ENCODE peak calls at places on chromosomes 5 and 9, in eight cellular contexts. C is cardiac fibroblast, H is fibroblast of pulmonary artery, O is Panc1, W is WTC11, E is transverse colon, B is heart right ventricle, D is neural crest cell. U is an unnamed sample.

GRCh38 chr9:33506626-33507370 is 17.3 kb upstream of the ANKRD18B start:
- DNase-seq in C (peak), H (peak), O (no peak), W (no peak), E (no peak), B (no peak), D (no peak), U (no peak)

GRCh38 chr9:107794259-107794658 is 304.7 kb upstream of the KLF4 start:
- DNase-seq in C (no peak), H (no peak), O (no peak), W (no peak), E (peak), B (no peak), D (no peak), U (no peak)

GRCh38 chr9:93582115-93582514 is 5.7 kb downstream of the PHF2 start:
- DNase-seq in C (no peak), H (no peak), O (no peak), W (no peak), E (peak), B (no peak), D (no peak), U (peak)

GRCh38 chr5:136018814-136019777 is 9.7 kb upstream of the TGFBI start:
- DNase-seq in C (peak), H (peak), O (no peak), W (no peak), E (peak), B (peak), D (no peak), U (peak)

GRCh38 chr5:83472508-83473343 is 1.2 kb downstream of the VCAN start:
- DNase-seq in C (peak), H (no peak), O (no peak), W (peak), E (peak), B (peak), D (peak), U (peak)

GRCh38 chr9:115207003-115207837 is 89.3 kb upstream of the TNC start:
- DNase-seq in C (no peak), H (no peak), O (no peak), W (no peak), E (no peak), B (no peak), D (no peak), U (no peak)

GRCh38 chr9:133534346-133535284 is at the start of gene ADAMTSL2:
- DNase-seq in C (peak), H (peak), O (no peak), W (peak), E (peak), B (peak), D (peak), U (no peak)

GRCh38 chr5:130135506-130135905 is 231.2 kb downstream of the CHSY3 start:
- DNase-seq in C (peak), H (peak), O (no peak), W (no peak), E (no peak), B (no peak), D (no peak), U (no peak)

GRCh38 chr9:135399000-135399649 is 80.5 kb upstream of the PPP1R26 start:
- DNase-seq in C (no peak), H (no peak), O (no peak), W (no peak), E (no peak), B (no peak), D (no peak), U (no peak)

GRCh38 chr5:138955013-138955660 is 80.0 kb upstream of the LRRTM2 start:
- DNase-seq in C (no peak), H (no peak), O (no peak), W (no peak), E (no peak), B (peak), D (no peak), U (no peak)

DNA sequence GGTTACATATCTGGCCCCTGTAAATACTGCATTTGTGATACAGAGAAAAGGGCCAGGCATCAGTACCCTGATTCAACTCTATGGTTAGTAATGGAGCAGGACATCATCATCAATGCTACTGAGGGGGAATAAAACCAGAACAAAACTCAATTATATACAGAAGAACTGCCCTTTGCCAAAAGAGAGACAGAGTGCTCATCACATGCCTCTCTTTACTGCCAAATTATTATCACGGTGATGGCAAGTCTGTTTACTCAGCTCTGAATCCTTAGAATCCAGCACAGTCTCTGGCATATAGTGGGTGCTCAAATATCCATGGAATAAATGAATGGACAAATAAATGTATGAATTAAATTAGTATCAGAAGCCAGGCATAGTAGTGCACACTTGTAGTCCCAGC is 130.2 kb downstream of the TTC39B start:
- DNase-seq in C (no peak), H (no peak), O (no peak), W (no peak), E (no peak), B (no peak), D (no peak), U (no peak)
- TF ChIP-seq CTCF in C (no peak), H (no peak), O (no peak), W (no peak), E (no peak), B (no peak), D (no peak), U (no peak)

GRCh38 chr5:125912028-125912427 is 511.2 kb upstream of the GRAMD2B start:
- DNase-seq in C (no peak), H (no peak), O (no peak), W (no peak), E (no peak), B (no peak), D (no peak), U (no peak)
- TF ChIP-seq CTCF in C (no peak), H (no peak), O (no peak), W (no peak), E (no peak), B (no peak), D (no peak), U (no peak)

GRCh38 chr5:41755705-41756104 is 114.5 kb downstream of the OXCT1 start:
- DNase-seq in C (no peak), H (no peak), O (no peak), W (no peak), E (no peak), B (no peak), D (no peak), U (no peak)

GRCh38 chr5:41751867-41752266 is 118.4 kb downstream of the OXCT1 start:
- DNase-seq in C (no peak), H (no peak), O (no peak), W (no peak), E (no peak), B (no peak), D (no peak), U (no peak)

GRCh38 chr5:41754857-41755256 is 115.4 kb downstream of the OXCT1 start:
- DNase-seq in C (peak), H (no peak), O (no peak), W (no peak), E (no peak), B (no peak), D (no peak), U (no peak)
- TF ChIP-seq CTCF in C (no peak), H (no peak), O (peak), W (no peak), E (peak), B (no peak), D (peak), U (peak)

DNA sequence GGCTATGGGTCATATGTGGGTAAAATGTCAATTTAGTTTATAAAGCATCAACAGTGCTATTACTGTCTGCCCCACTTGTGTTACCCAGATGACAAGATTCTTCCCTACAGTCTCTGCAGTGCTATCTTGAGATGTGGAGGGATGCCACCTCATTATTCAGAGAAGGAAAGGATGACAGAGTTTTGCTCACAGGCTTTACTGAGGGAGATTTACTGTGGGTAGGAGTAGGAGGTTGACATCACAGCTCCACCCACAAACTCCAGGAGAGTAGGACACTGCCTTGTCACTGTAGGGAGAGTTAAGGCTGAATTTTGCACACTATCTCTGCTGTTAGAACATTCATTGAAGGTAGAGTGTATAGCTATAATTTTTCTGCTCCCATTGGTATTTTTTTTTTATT is 359.2 kb downstream of the HTR1A start:
- DNase-seq in C (no peak), H (no peak), O (no peak), W (no peak), E (no peak), B (no peak), D (no peak), U (no peak)
- TF ChIP-seq CTCF in C (no peak), H (no peak), O (no peak), W (no peak), E (no peak), B (no peak), D (no peak), U (no peak)

DNA sequence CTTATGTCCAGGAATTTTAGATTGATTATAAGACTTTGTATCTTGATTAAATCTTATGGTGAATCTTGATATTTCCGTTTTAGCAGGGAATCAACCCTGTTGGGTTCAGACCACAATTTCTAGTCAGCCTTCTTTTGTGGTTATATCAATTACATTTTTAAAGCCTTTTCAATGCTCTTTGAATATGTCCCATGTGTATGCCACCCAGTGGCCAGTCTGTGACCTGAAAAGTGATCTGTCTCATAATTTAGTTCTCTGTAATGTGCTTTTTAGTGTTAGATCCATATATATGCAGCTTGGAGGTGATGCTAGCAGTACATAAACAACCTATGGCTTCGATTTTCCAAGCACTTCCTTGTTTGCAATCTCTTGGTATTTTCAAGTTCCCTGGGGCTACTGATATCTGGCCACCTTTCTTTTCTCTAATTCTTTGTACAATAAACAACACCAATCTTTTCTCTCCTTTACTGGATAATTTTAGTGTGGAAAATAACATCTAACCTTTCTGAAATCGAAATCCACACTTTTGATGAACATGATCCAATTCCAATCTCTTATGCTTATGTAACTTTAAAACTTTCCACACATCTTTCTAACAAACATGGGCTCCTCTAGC is 28.8 kb downstream of the PDE8B start:
- DNase-seq in C (peak), H (peak), O (no peak), W (no peak), E (no peak), B (no peak), D (no peak), U (no peak)
- TF ChIP-seq CTCF in C (peak), H (peak), O (peak), W (no peak), E (no peak), B (peak), D (peak), U (peak)

GRCh38 chr5:94849821-94850736 is 231.6 kb downstream of the SLF1 start:
- DNase-seq in C (peak), H (peak), O (no peak), W (no peak), E (no peak), B (no peak), D (no peak), U (no peak)
- TF ChIP-seq CTCF in C (peak), H (peak), O (peak), W (peak), E (peak), B (peak), D (peak), U (peak)

GRCh38 chr9:38380230-38380871 is 12.2 kb upstream of the ALDH1B1 start:
- DNase-seq in C (no peak), H (no peak), O (no peak), W (no peak), E (no peak), B (no peak), D (no peak), U (no peak)
- TF ChIP-seq CTCF in C (no peak), H (no peak), O (no peak), W (no peak), E (no peak), B (no peak), D (no peak), U (no peak)

U was measured in osteocyte.